ENCODE peak calls at places on chromosomes 2 and 18, in nine cellular contexts. One of them, this sample, is unnamed.
A peak's percentile ranks its signal among the peaks of the same experiment; 100 is the strongest.

GRCh38 chr2:77434880-77435279 is 87.3 kb downstream of the LRRTM4 start:
- DNase-seq in activated CD8-positive, alpha-beta T cell treated with anti-CD3 and anti-CD28 coated beads, Interleukin-2, amount 10 ng/mL, durations not matched to agents 7 days and 5 days: no peak
- DNase-seq in CD4-positive, alpha-beta T cell: no peak
- DNase-seq in HFF-Myc: no peak
- DNase-seq in stimulated activated CD8-positive, alpha-beta memory T cell treated with anti-CD3 and anti-CD28 coated beads, Interleukin-4, amount 100 ng/mL, for 1 hour: no peak
- DNase-seq in GM13977: no peak
- DNase-seq in C1 segment of cervical spinal cord: no peak
- DNase-seq in Right ventricle myocardium superior: no peak
- DNase-seq in HFFc6: no peak
- DNase-seq in this sample: no peak

GRCh38 chr2:172555522-172556283 is at the start of gene PDK1:
- DNase-seq in GM13977: peak; percentile 98
- DNase-seq in stimulated activated CD8-positive, alpha-beta memory T cell treated with anti-CD3 and anti-CD28 coated beads, Interleukin-4, amount 100 ng/mL, for 1 hour: peak; percentile 64
- DNase-seq in C1 segment of cervical spinal cord: peak; percentile 92
- DNase-seq in CD4-positive, alpha-beta T cell: peak; percentile 88
- DNase-seq in HFFc6: peak; percentile 75
- DNase-seq in Right ventricle myocardium superior: peak; percentile 94
- DNase-seq in HFF-Myc: peak; percentile 47
- DNase-seq in activated CD8-positive, alpha-beta T cell treated with anti-CD3 and anti-CD28 coated beads, Interleukin-2, amount 10 ng/mL, durations not matched to agents 7 days and 5 days: peak; percentile 94
- DNase-seq in this sample: peak; percentile 89

GRCh38 chr2:2660789-2661355 is 329.8 kb upstream of the MYT1L start:
- DNase-seq in HFF-Myc: no peak
- DNase-seq in Right ventricle myocardium superior: no peak
- DNase-seq in stimulated activated CD8-positive, alpha-beta memory T cell treated with anti-CD3 and anti-CD28 coated beads, Interleukin-4, amount 100 ng/mL, for 1 hour: no peak
- DNase-seq in CD4-positive, alpha-beta T cell: no peak
- DNase-seq in activated CD8-positive, alpha-beta T cell treated with anti-CD3 and anti-CD28 coated beads, Interleukin-2, amount 10 ng/mL, durations not matched to agents 7 days and 5 days: no peak
- DNase-seq in HFFc6: no peak
- DNase-seq in GM13977: no peak
- DNase-seq in C1 segment of cervical spinal cord: no peak
- DNase-seq in this sample: no peak

GRCh38 chr2:182020319-182021055 is 34.8 kb downstream of the PPP1R1C start:
- DNase-seq in Right ventricle myocardium superior: no peak
- DNase-seq in HFF-Myc: no peak
- DNase-seq in activated CD8-positive, alpha-beta T cell treated with anti-CD3 and anti-CD28 coated beads, Interleukin-2, amount 10 ng/mL, durations not matched to agents 7 days and 5 days: no peak
- DNase-seq in C1 segment of cervical spinal cord: no peak
- DNase-seq in HFFc6: peak; percentile 22
- DNase-seq in stimulated activated CD8-positive, alpha-beta memory T cell treated with anti-CD3 and anti-CD28 coated beads, Interleukin-4, amount 100 ng/mL, for 1 hour: no peak
- DNase-seq in GM13977: no peak
- DNase-seq in CD4-positive, alpha-beta T cell: no peak
- DNase-seq in this sample: no peak

GRCh38 chr2:169324581-169325260 is 37.6 kb downstream of the LRP2 start:
- DNase-seq in HFF-Myc: no peak
- DNase-seq in CD4-positive, alpha-beta T cell: no peak
- DNase-seq in activated CD8-positive, alpha-beta T cell treated with anti-CD3 and anti-CD28 coated beads, Interleukin-2, amount 10 ng/mL, durations not matched to agents 7 days and 5 days: no peak
- DNase-seq in HFFc6: no peak
- DNase-seq in C1 segment of cervical spinal cord: no peak
- DNase-seq in GM13977: no peak
- DNase-seq in stimulated activated CD8-positive, alpha-beta memory T cell treated with anti-CD3 and anti-CD28 coated beads, Interleukin-4, amount 100 ng/mL, for 1 hour: no peak
- DNase-seq in Right ventricle myocardium superior: no peak
- DNase-seq in this sample: no peak

GRCh38 chr2:11807156-11808015 is 61.0 kb downstream of the LPIN1 start:
- DNase-seq in HFFc6: no peak
- DNase-seq in CD4-positive, alpha-beta T cell: no peak
- DNase-seq in activated CD8-positive, alpha-beta T cell treated with anti-CD3 and anti-CD28 coated beads, Interleukin-2, amount 10 ng/mL, durations not matched to agents 7 days and 5 days: no peak
- DNase-seq in HFF-Myc: no peak
- DNase-seq in Right ventricle myocardium superior: no peak
- DNase-seq in C1 segment of cervical spinal cord: no peak
- DNase-seq in stimulated activated CD8-positive, alpha-beta memory T cell treated with anti-CD3 and anti-CD28 coated beads, Interleukin-4, amount 100 ng/mL, for 1 hour: no peak
- DNase-seq in GM13977: no peak
- DNase-seq in this sample: no peak

GRCh38 chr2:31324000-31324633 is 90.2 kb downstream of the EHD3 start:
- DNase-seq in HFF-Myc: no peak
- DNase-seq in HFFc6: no peak
- DNase-seq in CD4-positive, alpha-beta T cell: no peak
- DNase-seq in Right ventricle myocardium superior: no peak
- DNase-seq in GM13977: peak; percentile 64
- DNase-seq in C1 segment of cervical spinal cord: no peak
- DNase-seq in stimulated activated CD8-positive, alpha-beta memory T cell treated with anti-CD3 and anti-CD28 coated beads, Interleukin-4, amount 100 ng/mL, for 1 hour: no peak
- DNase-seq in activated CD8-positive, alpha-beta T cell treated with anti-CD3 and anti-CD28 coated beads, Interleukin-2, amount 10 ng/mL, durations not matched to agents 7 days and 5 days: no peak
- DNase-seq in this sample: no peak

GRCh38 chr18:24930974-24931373 is 421.0 kb downstream of the ZNF521 start:
- DNase-seq in C1 segment of cervical spinal cord: no peak
- DNase-seq in stimulated activated CD8-positive, alpha-beta memory T cell treated with anti-CD3 and anti-CD28 coated beads, Interleukin-4, amount 100 ng/mL, for 1 hour: no peak
- DNase-seq in HFF-Myc: no peak
- DNase-seq in GM13977: no peak
- DNase-seq in activated CD8-positive, alpha-beta T cell treated with anti-CD3 and anti-CD28 coated beads, Interleukin-2, amount 10 ng/mL, durations not matched to agents 7 days and 5 days: no peak
- DNase-seq in HFFc6: no peak
- DNase-seq in CD4-positive, alpha-beta T cell: no peak
- DNase-seq in Right ventricle myocardium superior: no peak
- DNase-seq in this sample: no peak

GRCh38 chr18:45059695-45060094 is 379.0 kb downstream of the SETBP1 start:
- DNase-seq in Right ventricle myocardium superior: no peak
- DNase-seq in C1 segment of cervical spinal cord: no peak
- DNase-seq in stimulated activated CD8-positive, alpha-beta memory T cell treated with anti-CD3 and anti-CD28 coated beads, Interleukin-4, amount 100 ng/mL, for 1 hour: no peak
- DNase-seq in CD4-positive, alpha-beta T cell: no peak
- DNase-seq in GM13977: no peak
- DNase-seq in HFF-Myc: peak; percentile 79
- DNase-seq in activated CD8-positive, alpha-beta T cell treated with anti-CD3 and anti-CD28 coated beads, Interleukin-2, amount 10 ng/mL, durations not matched to agents 7 days and 5 days: no peak
- DNase-seq in HFFc6: peak; percentile 75
- DNase-seq in this sample: no peak

GRCh38 chr18:48848641-48849143 is 102.1 kb downstream of the SMAD7 start:
- DNase-seq in C1 segment of cervical spinal cord: no peak
- DNase-seq in HFF-Myc: no peak
- DNase-seq in HFFc6: no peak
- DNase-seq in activated CD8-positive, alpha-beta T cell treated with anti-CD3 and anti-CD28 coated beads, Interleukin-2, amount 10 ng/mL, durations not matched to agents 7 days and 5 days: no peak
- DNase-seq in CD4-positive, alpha-beta T cell: no peak
- DNase-seq in Right ventricle myocardium superior: no peak
- DNase-seq in GM13977: no peak
- DNase-seq in stimulated activated CD8-positive, alpha-beta memory T cell treated with anti-CD3 and anti-CD28 coated beads, Interleukin-4, amount 100 ng/mL, for 1 hour: no peak
- DNase-seq in this sample: no peak

GRCh38 chr2:69214898-69215297 is 172.1 kb downstream of the GFPT1 start:
- DNase-seq in HFF-Myc: peak; percentile 71
- DNase-seq in stimulated activated CD8-positive, alpha-beta memory T cell treated with anti-CD3 and anti-CD28 coated beads, Interleukin-4, amount 100 ng/mL, for 1 hour: no peak
- DNase-seq in GM13977: no peak
- DNase-seq in activated CD8-positive, alpha-beta T cell treated with anti-CD3 and anti-CD28 coated beads, Interleukin-2, amount 10 ng/mL, durations not matched to agents 7 days and 5 days: no peak
- DNase-seq in CD4-positive, alpha-beta T cell: no peak
- DNase-seq in Right ventricle myocardium superior: no peak
- DNase-seq in HFFc6: peak; percentile 43
- DNase-seq in C1 segment of cervical spinal cord: no peak
- DNase-seq in this sample: no peak

GRCh38 chr2:16321872-16322271 is 343.8 kb downstream of the CYRIA start:
- DNase-seq in HFFc6: no peak
- DNase-seq in GM13977: no peak
- DNase-seq in CD4-positive, alpha-beta T cell: no peak
- DNase-seq in stimulated activated CD8-positive, alpha-beta memory T cell treated with anti-CD3 and anti-CD28 coated beads, Interleukin-4, amount 100 ng/mL, for 1 hour: no peak
- DNase-seq in Right ventricle myocardium superior: no peak
- DNase-seq in HFF-Myc: no peak
- DNase-seq in C1 segment of cervical spinal cord: peak; percentile 6
- DNase-seq in activated CD8-positive, alpha-beta T cell treated with anti-CD3 and anti-CD28 coated beads, Interleukin-2, amount 10 ng/mL, durations not matched to agents 7 days and 5 days: no peak
- DNase-seq in this sample: no peak

GRCh38 chr2:193482557-193482956 is 1287.8 kb upstream of the TMEFF2 start:
- DNase-seq in activated CD8-positive, alpha-beta T cell treated with anti-CD3 and anti-CD28 coated beads, Interleukin-2, amount 10 ng/mL, durations not matched to agents 7 days and 5 days: no peak
- DNase-seq in Right ventricle myocardium superior: no peak
- DNase-seq in C1 segment of cervical spinal cord: no peak
- DNase-seq in CD4-positive, alpha-beta T cell: no peak
- DNase-seq in stimulated activated CD8-positive, alpha-beta memory T cell treated with anti-CD3 and anti-CD28 coated beads, Interleukin-4, amount 100 ng/mL, for 1 hour: no peak
- DNase-seq in GM13977: no peak
- DNase-seq in HFFc6: no peak
- DNase-seq in HFF-Myc: no peak
- DNase-seq in this sample: no peak

GRCh38 chr2:164984428-164984827 is 29.1 kb upstream of the SLC38A11 start:
- DNase-seq in stimulated activated CD8-positive, alpha-beta memory T cell treated with anti-CD3 and anti-CD28 coated beads, Interleukin-4, amount 100 ng/mL, for 1 hour: no peak
- DNase-seq in HFF-Myc: peak; percentile 52
- DNase-seq in HFFc6: peak; percentile 63
- DNase-seq in CD4-positive, alpha-beta T cell: no peak
- DNase-seq in activated CD8-positive, alpha-beta T cell treated with anti-CD3 and anti-CD28 coated beads, Interleukin-2, amount 10 ng/mL, durations not matched to agents 7 days and 5 days: no peak
- DNase-seq in GM13977: no peak
- DNase-seq in C1 segment of cervical spinal cord: no peak
- DNase-seq in Right ventricle myocardium superior: no peak
- DNase-seq in this sample: no peak

GRCh38 chr18:39959839-39960238 is 1995.2 kb upstream of the PIK3C3 start:
- DNase-seq in HFFc6: no peak
- DNase-seq in activated CD8-positive, alpha-beta T cell treated with anti-CD3 and anti-CD28 coated beads, Interleukin-2, amount 10 ng/mL, durations not matched to agents 7 days and 5 days: no peak
- DNase-seq in HFF-Myc: no peak
- DNase-seq in Right ventricle myocardium superior: no peak
- DNase-seq in C1 segment of cervical spinal cord: no peak
- DNase-seq in GM13977: no peak
- DNase-seq in CD4-positive, alpha-beta T cell: no peak
- DNase-seq in stimulated activated CD8-positive, alpha-beta memory T cell treated with anti-CD3 and anti-CD28 coated beads, Interleukin-4, amount 100 ng/mL, for 1 hour: no peak
- DNase-seq in this sample: no peak

GRCh38 chr2:187638840-187639239 is 84.6 kb upstream of the TFPI start:
- DNase-seq in stimulated activated CD8-positive, alpha-beta memory T cell treated with anti-CD3 and anti-CD28 coated beads, Interleukin-4, amount 100 ng/mL, for 1 hour: no peak
- DNase-seq in activated CD8-positive, alpha-beta T cell treated with anti-CD3 and anti-CD28 coated beads, Interleukin-2, amount 10 ng/mL, durations not matched to agents 7 days and 5 days: no peak
- DNase-seq in Right ventricle myocardium superior: no peak
- DNase-seq in CD4-positive, alpha-beta T cell: no peak
- DNase-seq in HFFc6: no peak
- DNase-seq in HFF-Myc: no peak
- DNase-seq in C1 segment of cervical spinal cord: no peak
- DNase-seq in GM13977: no peak
- DNase-seq in this sample: no peak

GRCh38 chr2:232460171-232460570 is 4.2 kb downstream of the ALPI start:
- DNase-seq in HFF-Myc: no peak
- DNase-seq in C1 segment of cervical spinal cord: no peak
- DNase-seq in CD4-positive, alpha-beta T cell: no peak
- DNase-seq in GM13977: no peak
- DNase-seq in Right ventricle myocardium superior: no peak
- DNase-seq in activated CD8-positive, alpha-beta T cell treated with anti-CD3 and anti-CD28 coated beads, Interleukin-2, amount 10 ng/mL, durations not matched to agents 7 days and 5 days: no peak
- DNase-seq in stimulated activated CD8-positive, alpha-beta memory T cell treated with anti-CD3 and anti-CD28 coated beads, Interleukin-4, amount 100 ng/mL, for 1 hour: no peak
- DNase-seq in HFFc6: no peak
- DNase-seq in this sample: no peak

GRCh38 chr2:239266779-239267410 is 133.9 kb downstream of the HDAC4 start:
- DNase-seq in GM13977: no peak
- DNase-seq in HFFc6: no peak
- DNase-seq in Right ventricle myocardium superior: no peak
- DNase-seq in activated CD8-positive, alpha-beta T cell treated with anti-CD3 and anti-CD28 coated beads, Interleukin-2, amount 10 ng/mL, durations not matched to agents 7 days and 5 days: no peak
- DNase-seq in stimulated activated CD8-positive, alpha-beta memory T cell treated with anti-CD3 and anti-CD28 coated beads, Interleukin-4, amount 100 ng/mL, for 1 hour: no peak
- DNase-seq in C1 segment of cervical spinal cord: no peak
- DNase-seq in CD4-positive, alpha-beta T cell: no peak
- DNase-seq in HFF-Myc: no peak
- DNase-seq in this sample: no peak

GRCh38 chr2:28359222-28360065 is 33.2 kb upstream of the FOSL2 start:
- DNase-seq in GM13977: peak; percentile 71
- DNase-seq in CD4-positive, alpha-beta T cell: peak; percentile 54
- DNase-seq in activated CD8-positive, alpha-beta T cell treated with anti-CD3 and anti-CD28 coated beads, Interleukin-2, amount 10 ng/mL, durations not matched to agents 7 days and 5 days: peak; percentile 91
- DNase-seq in C1 segment of cervical spinal cord: peak; percentile 65
- DNase-seq in Right ventricle myocardium superior: no peak
- DNase-seq in stimulated activated CD8-positive, alpha-beta memory T cell treated with anti-CD3 and anti-CD28 coated beads, Interleukin-4, amount 100 ng/mL, for 1 hour: peak; percentile 76
- DNase-seq in HFFc6: no peak
- DNase-seq in HFF-Myc: no peak
- DNase-seq in this sample: no peak

GRCh38 chr2:220120004-220120403 is 492.6 kb downstream of the SLC4A3 start:
- DNase-seq in Right ventricle myocardium superior: no peak
- DNase-seq in C1 segment of cervical spinal cord: no peak
- DNase-seq in stimulated activated CD8-positive, alpha-beta memory T cell treated with anti-CD3 and anti-CD28 coated beads, Interleukin-4, amount 100 ng/mL, for 1 hour: no peak
- DNase-seq in HFF-Myc: no peak
- DNase-seq in GM13977: no peak
- DNase-seq in HFFc6: no peak
- DNase-seq in activated CD8-positive, alpha-beta T cell treated with anti-CD3 and anti-CD28 coated beads, Interleukin-2, amount 10 ng/mL, durations not matched to agents 7 days and 5 days: no peak
- DNase-seq in CD4-positive, alpha-beta T cell: no peak
- DNase-seq in this sample: no peak

GRCh38 chr18:35415511-35416427 is 38.6 kb upstream of the ZNF396 start:
- DNase-seq in GM13977: no peak
- DNase-seq in activated CD8-positive, alpha-beta T cell treated with anti-CD3 and anti-CD28 coated beads, Interleukin-2, amount 10 ng/mL, durations not matched to agents 7 days and 5 days: no peak
- DNase-seq in CD4-positive, alpha-beta T cell: no peak
- DNase-seq in C1 segment of cervical spinal cord: no peak
- DNase-seq in HFFc6: no peak
- DNase-seq in Right ventricle myocardium superior: no peak
- DNase-seq in HFF-Myc: no peak
- DNase-seq in stimulated activated CD8-positive, alpha-beta memory T cell treated with anti-CD3 and anti-CD28 coated beads, Interleukin-4, amount 100 ng/mL, for 1 hour: no peak
- DNase-seq in this sample: no peak

GRCh38 chr2:162926501-162926900 is 87.9 kb upstream of the KCNH7 start:
- DNase-seq in C1 segment of cervical spinal cord: no peak
- DNase-seq in Right ventricle myocardium superior: no peak
- DNase-seq in GM13977: no peak
- DNase-seq in stimulated activated CD8-positive, alpha-beta memory T cell treated with anti-CD3 and anti-CD28 coated beads, Interleukin-4, amount 100 ng/mL, for 1 hour: no peak
- DNase-seq in activated CD8-positive, alpha-beta T cell treated with anti-CD3 and anti-CD28 coated beads, Interleukin-2, amount 10 ng/mL, durations not matched to agents 7 days and 5 days: no peak
- DNase-seq in HFF-Myc: no peak
- DNase-seq in CD4-positive, alpha-beta T cell: no peak
- DNase-seq in HFFc6: peak; percentile 38
- DNase-seq in this sample: no peak

This sample was measured in NCI-H2171.